ENCODE peak calls at places on chromosomes 4 and X, in four cellular contexts. One of them, this sample, is unnamed.

GRCh38 chrX:150429577-150429976 is 66.5 kb downstream of the MAMLD1 start:
- DNase-seq in stimulated activated CD4-positive, alpha-beta T cell treated with anti-CD3 and anti-CD28 coated beads, Interleukin-4, amount 100 ng/mL, for 1 hour: no peak
- DNase-seq in activated T-cell treated with anti-CD3 and anti-CD28 coated beads for 48 hours: no peak
- DNase-seq in stimulated activated effector memory CD8-positive, alpha-beta T cell treated with anti-CD3 and anti-CD28 coated beads, Interleukin-12 subunit alpha, Interleukin-12 subunit beta, amount 100 ng/mL, for 72 hours: no peak
- DNase-seq in this sample: no peak

GRCh38 chrX:111169141-111169540 is 73.2 kb downstream of the PAK3 start:
- DNase-seq in stimulated activated CD4-positive, alpha-beta T cell treated with anti-CD3 and anti-CD28 coated beads, Interleukin-4, amount 100 ng/mL, for 1 hour: no peak
- DNase-seq in activated T-cell treated with anti-CD3 and anti-CD28 coated beads for 48 hours: no peak
- DNase-seq in stimulated activated effector memory CD8-positive, alpha-beta T cell treated with anti-CD3 and anti-CD28 coated beads, Interleukin-12 subunit alpha, Interleukin-12 subunit beta, amount 100 ng/mL, for 72 hours: no peak
- DNase-seq in this sample: no peak

GRCh38 chr4:182975806-182976205 is 58.6 kb upstream of the DCTD start:
- DNase-seq in stimulated activated CD4-positive, alpha-beta T cell treated with anti-CD3 and anti-CD28 coated beads, Interleukin-4, amount 100 ng/mL, for 1 hour: no peak
- DNase-seq in stimulated activated effector memory CD8-positive, alpha-beta T cell treated with anti-CD3 and anti-CD28 coated beads, Interleukin-12 subunit alpha, Interleukin-12 subunit beta, amount 100 ng/mL, for 72 hours: no peak
- DNase-seq in activated T-cell treated with anti-CD3 and anti-CD28 coated beads for 48 hours: no peak
- DNase-seq in this sample: no peak

GRCh38 chrX:10199212-10199611 is 42.4 kb downstream of the CLCN4 start:
- DNase-seq in activated T-cell treated with anti-CD3 and anti-CD28 coated beads for 48 hours: no peak
- DNase-seq in stimulated activated CD4-positive, alpha-beta T cell treated with anti-CD3 and anti-CD28 coated beads, Interleukin-4, amount 100 ng/mL, for 1 hour: no peak
- DNase-seq in stimulated activated effector memory CD8-positive, alpha-beta T cell treated with anti-CD3 and anti-CD28 coated beads, Interleukin-12 subunit alpha, Interleukin-12 subunit beta, amount 100 ng/mL, for 72 hours: no peak
- DNase-seq in this sample: no peak

GRCh38 chr4:14856076-14856926 is 146.0 kb upstream of the CPEB2 start:
- DNase-seq in stimulated activated CD4-positive, alpha-beta T cell treated with anti-CD3 and anti-CD28 coated beads, Interleukin-4, amount 100 ng/mL, for 1 hour: peak
- DNase-seq in activated T-cell treated with anti-CD3 and anti-CD28 coated beads for 48 hours: peak
- DNase-seq in stimulated activated effector memory CD8-positive, alpha-beta T cell treated with anti-CD3 and anti-CD28 coated beads, Interleukin-12 subunit alpha, Interleukin-12 subunit beta, amount 100 ng/mL, for 72 hours: peak
- DNase-seq in this sample: no peak

GRCh38 chrX:153449306-153450113 is 3.7 kb upstream of the TREX2 start:
- DNase-seq in stimulated activated effector memory CD8-positive, alpha-beta T cell treated with anti-CD3 and anti-CD28 coated beads, Interleukin-12 subunit alpha, Interleukin-12 subunit beta, amount 100 ng/mL, for 72 hours: no peak
- DNase-seq in activated T-cell treated with anti-CD3 and anti-CD28 coated beads for 48 hours: no peak
- DNase-seq in stimulated activated CD4-positive, alpha-beta T cell treated with anti-CD3 and anti-CD28 coated beads, Interleukin-4, amount 100 ng/mL, for 1 hour: no peak
- DNase-seq in this sample: peak

GRCh38 chrX:47497274-47497673 is 14.3 kb upstream of the ZNF41 start:
- DNase-seq in activated T-cell treated with anti-CD3 and anti-CD28 coated beads for 48 hours: no peak
- DNase-seq in stimulated activated CD4-positive, alpha-beta T cell treated with anti-CD3 and anti-CD28 coated beads, Interleukin-4, amount 100 ng/mL, for 1 hour: no peak
- DNase-seq in stimulated activated effector memory CD8-positive, alpha-beta T cell treated with anti-CD3 and anti-CD28 coated beads, Interleukin-12 subunit alpha, Interleukin-12 subunit beta, amount 100 ng/mL, for 72 hours: no peak
- DNase-seq in this sample: no peak

GRCh38 chrX:154398668-154399526 is 720 bp downstream of the RPL10 start:
- DNase-seq in stimulated activated effector memory CD8-positive, alpha-beta T cell treated with anti-CD3 and anti-CD28 coated beads, Interleukin-12 subunit alpha, Interleukin-12 subunit beta, amount 100 ng/mL, for 72 hours: peak
- DNase-seq in activated T-cell treated with anti-CD3 and anti-CD28 coated beads for 48 hours: peak
- DNase-seq in stimulated activated CD4-positive, alpha-beta T cell treated with anti-CD3 and anti-CD28 coated beads, Interleukin-4, amount 100 ng/mL, for 1 hour: peak
- DNase-seq in this sample: peak

GRCh38 chr4:177740563-177740962 is 298.3 kb upstream of the AGA start:
- DNase-seq in stimulated activated CD4-positive, alpha-beta T cell treated with anti-CD3 and anti-CD28 coated beads, Interleukin-4, amount 100 ng/mL, for 1 hour: no peak
- DNase-seq in stimulated activated effector memory CD8-positive, alpha-beta T cell treated with anti-CD3 and anti-CD28 coated beads, Interleukin-12 subunit alpha, Interleukin-12 subunit beta, amount 100 ng/mL, for 72 hours: no peak
- DNase-seq in activated T-cell treated with anti-CD3 and anti-CD28 coated beads for 48 hours: no peak
- DNase-seq in this sample: no peak